ENCODE peak calls at places on chromosomes 2 and 18, in four cellular contexts. R is HFF-Myc, B is H9, A is MM.1S. O is an unnamed sample.

GRCh38 chr2:150695441-150696135 is 208.1 kb upstream of the RND3 start:
- DNase-seq in R (no peak), A (no peak), B (no peak), O (no peak)

GRCh38 chr2:168997113-168997512 is 34.0 kb downstream of the ABCB11 start:
- DNase-seq in R (no peak), B (no peak), A (no peak), O (no peak)

GRCh38 chr18:10518595-10519273 is 7.1 kb upstream of the NAPG start:
- DNase-seq in A (no peak), R (no peak), B (no peak), O (no peak)

GRCh38 chr2:182611009-182611408 is 105.0 kb upstream of the DNAJC10 start:
- DNase-seq in A (no peak), B (peak), R (no peak), O (no peak)

GRCh38 chr2:216090369-216090786 is 8.7 kb downstream of the TMEM169 start:
- DNase-seq in R (no peak), B (no peak), A (peak), O (no peak)

GRCh38 chr2:172906401-172906811 is 169.2 kb upstream of the MAP3K20 start:
- DNase-seq in A (no peak), R (no peak), B (no peak), O (no peak)

GRCh38 chr18:4636957-4637356 is 181.8 kb upstream of the DLGAP1 start:
- DNase-seq in A (no peak), B (no peak), R (no peak), O (no peak)

GRCh38 chr18:76493213-76494107 is 1.6 kb downstream of the ZNF516 start:
- DNase-seq in A (peak), B (peak), R (no peak), O (peak)

GRCh38 chr2:56015631-56016251 is 92.2 kb upstream of the EFEMP1 start:
- DNase-seq in B (no peak), R (no peak), A (no peak), O (no peak)

GRCh38 chr2:183162362-183162761 is 38.1 kb downstream of the NUP35 start:
- DNase-seq in A (no peak), R (no peak), B (no peak), O (peak)

GRCh38 chr2:205408690-205409089 is 273.6 kb upstream of the NRP2 start:
- DNase-seq in R (no peak), A (no peak), B (no peak), O (no peak)

GRCh38 chr2:83081835-83082522 is 1377.1 kb downstream of the SUCLG1 start:
- DNase-seq in B (no peak), R (peak), A (no peak), O (peak)

GRCh38 chr18:42245137-42245536 is 290.1 kb downstream of the PIK3C3 start:
- DNase-seq in B (no peak), A (no peak), R (no peak), O (no peak)

GRCh38 chr2:199136241-199136640 is 321.5 kb downstream of the SATB2 start:
- DNase-seq in B (no peak), R (no peak), A (no peak), O (no peak)

GRCh38 chr18:37297106-37297505 is 268.5 kb downstream of the CELF4 start:
- DNase-seq in A (no peak), R (no peak), B (no peak), O (no peak)

GRCh38 chr2:12728221-12728777 is 11.6 kb downstream of the TRIB2 start:
- DNase-seq in B (no peak), A (peak), R (no peak), O (no peak)

GRCh38 chr2:50951416-50951815 is 80.5 kb downstream of the NRXN1 start:
- DNase-seq in A (no peak), R (no peak), B (no peak), O (peak)

GRCh38 chr2:214593723-214594122 is 182.9 kb downstream of the VWC2L start:
- DNase-seq in R (no peak), A (no peak), B (peak), O (no peak)

GRCh38 chr2:191691016-191691725 is 13.2 kb downstream of the NABP1 start:
- DNase-seq in B (no peak), A (peak), R (peak), O (peak)

GRCh38 chr2:49005261-49005660 is 149.1 kb downstream of the FSHR start:
- DNase-seq in R (no peak), B (no peak), A (no peak), O (no peak)

GRCh38 chr2:7510353-7510752 is 593.1 kb downstream of the RNF144A start:
- DNase-seq in R (no peak), A (no peak), B (no peak), O (no peak)

GRCh38 chr18:79953921-79954651 is 2.6 kb upstream of the SLC66A2 start:
- DNase-seq in R (no peak), B (no peak), A (no peak), O (no peak)

GRCh38 chr18:33440011-33440383 is 524 bp downstream of the CCDC178 start:
- DNase-seq in A (no peak), R (peak), B (peak), O (no peak)

GRCh38 chr2:129400825-129401224 is 578.6 kb upstream of the RAB6C start:
- DNase-seq in R (no peak), B (no peak), A (no peak), O (no peak)

GRCh38 chr2:75277111-75277510 is 77.8 kb upstream of the TACR1 start:
- DNase-seq in A (no peak), B (no peak), R (no peak), O (peak)

GRCh38 chr2:23077599-23077998 is 307.4 kb upstream of the KLHL29 start:
- DNase-seq in R (no peak), A (no peak), B (no peak), O (peak)

GRCh38 chr2:18630101-18630500 is 40.7 kb upstream of the NT5C1B start:
- DNase-seq in B (no peak), R (peak), A (no peak), O (peak)

GRCh38 chr18:40529478-40529877 is 1425.6 kb upstream of the PIK3C3 start:
- DNase-seq in R (no peak), B (no peak), A (peak), O (peak)

GRCh38 chr2:219060821-219061791 is at the start of gene IHH:
- DNase-seq in A (no peak), B (peak), R (no peak), O (no peak)

GRCh38 chr2:174259981-174260380 is 11.6 kb upstream of the OLA1 start:
- DNase-seq in B (no peak), R (peak), A (no peak), O (peak)

GRCh38 chr2:74498500-74499268 is 719 bp downstream of the LBX2 start:
- DNase-seq in A (no peak), R (no peak), B (peak), O (no peak)

GRCh38 chr2:118858485-118859156 is 11.2 kb upstream of the EN1 start:
- DNase-seq in B (peak), A (no peak), R (no peak), O (no peak)

GRCh38 chr2:11158916-11159573 is 3.8 kb downstream of the SLC66A3 start:
- DNase-seq in B (no peak), R (no peak), A (no peak), O (no peak)

GRCh38 chr2:235263205-235264120 is 230.4 kb upstream of the AGAP1 start:
- DNase-seq in R (peak), B (peak), A (no peak), O (peak)

GRCh38 chr2:121480826-121481225 is 49.9 kb upstream of the RNU4ATAC start:
- DNase-seq in B (no peak), A (no peak), R (no peak), O (peak)

GRCh38 chr2:215784371-215784783 is 229.0 kb downstream of the MREG start:
- DNase-seq in A (no peak), B (no peak), R (peak), O (no peak)

DNA sequence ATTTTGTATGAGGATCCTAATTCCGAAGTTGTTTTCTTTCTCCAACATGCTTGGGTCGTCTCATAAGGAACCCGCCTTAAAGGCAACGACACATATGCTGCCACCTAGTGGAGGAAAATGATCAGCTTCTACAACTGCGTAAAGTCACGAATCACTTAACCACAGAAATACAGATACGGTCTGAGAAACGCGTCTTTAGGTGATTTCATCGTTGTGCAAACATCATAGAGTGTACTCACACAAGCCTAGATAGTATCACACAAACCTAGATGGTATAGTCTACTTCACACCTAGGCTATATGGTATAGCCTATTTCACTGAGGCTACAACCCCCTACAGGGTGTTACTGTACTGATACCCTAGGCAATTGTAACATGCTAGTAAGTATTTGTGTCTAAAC is 13.1 kb downstream of the GNLY start:
- DNase-seq in B (peak), A (peak), R (peak), O (peak)
- TF ChIP-seq CTCF in B (peak), A (peak), R (peak), O (peak)

GRCh38 chr18:26406854-26407517 is 141.4 kb downstream of the KCTD1 start:
- DNase-seq in R (no peak), B (no peak), A (no peak), O (peak)

GRCh38 chr18:26406294-26406693 is 142.1 kb downstream of the KCTD1 start:
- DNase-seq in B (no peak), A (no peak), R (no peak), O (no peak)

GRCh38 chr18:26403451-26403850 is 144.9 kb downstream of the KCTD1 start:
- DNase-seq in B (no peak), A (no peak), R (no peak), O (no peak)

GRCh38 chr18:26407721-26408601 is 140.4 kb downstream of the KCTD1 start:
- DNase-seq in A (no peak), R (no peak), B (no peak), O (peak)

GRCh38 chr18:26405190-26405781 is 143.1 kb downstream of the KCTD1 start:
- DNase-seq in A (peak), B (peak), R (no peak), O (peak)
- TF ChIP-seq CTCF in A (peak), B (peak), R (peak), O (peak)

GRCh38 chr2:66095820-66096219 is 339.1 kb upstream of the MEIS1 start:
- DNase-seq in A (no peak), R (no peak), B (peak), O (peak)
- TF ChIP-seq CTCF in A (no peak), R (no peak), B (peak), O (no peak)

GRCh38 chr18:36296591-36297418 is 708 bp upstream of the FHOD3 start:
- DNase-seq in R (peak), B (peak), A (peak), O (peak)
- TF ChIP-seq CTCF in R (peak), B (peak), A (peak), O (peak)

GRCh38 chr2:34652636-34653035 is 1053.5 kb upstream of the FAM98A start:
- DNase-seq in A (peak), R (peak), B (no peak), O (peak)

GRCh38 chr2:34656632-34657031 is 1057.5 kb upstream of the FAM98A start:
- DNase-seq in R (no peak), A (no peak), B (no peak), O (no peak)
- TF ChIP-seq CTCF in R (no peak), A (no peak), B (no peak), O (no peak)

DNA sequence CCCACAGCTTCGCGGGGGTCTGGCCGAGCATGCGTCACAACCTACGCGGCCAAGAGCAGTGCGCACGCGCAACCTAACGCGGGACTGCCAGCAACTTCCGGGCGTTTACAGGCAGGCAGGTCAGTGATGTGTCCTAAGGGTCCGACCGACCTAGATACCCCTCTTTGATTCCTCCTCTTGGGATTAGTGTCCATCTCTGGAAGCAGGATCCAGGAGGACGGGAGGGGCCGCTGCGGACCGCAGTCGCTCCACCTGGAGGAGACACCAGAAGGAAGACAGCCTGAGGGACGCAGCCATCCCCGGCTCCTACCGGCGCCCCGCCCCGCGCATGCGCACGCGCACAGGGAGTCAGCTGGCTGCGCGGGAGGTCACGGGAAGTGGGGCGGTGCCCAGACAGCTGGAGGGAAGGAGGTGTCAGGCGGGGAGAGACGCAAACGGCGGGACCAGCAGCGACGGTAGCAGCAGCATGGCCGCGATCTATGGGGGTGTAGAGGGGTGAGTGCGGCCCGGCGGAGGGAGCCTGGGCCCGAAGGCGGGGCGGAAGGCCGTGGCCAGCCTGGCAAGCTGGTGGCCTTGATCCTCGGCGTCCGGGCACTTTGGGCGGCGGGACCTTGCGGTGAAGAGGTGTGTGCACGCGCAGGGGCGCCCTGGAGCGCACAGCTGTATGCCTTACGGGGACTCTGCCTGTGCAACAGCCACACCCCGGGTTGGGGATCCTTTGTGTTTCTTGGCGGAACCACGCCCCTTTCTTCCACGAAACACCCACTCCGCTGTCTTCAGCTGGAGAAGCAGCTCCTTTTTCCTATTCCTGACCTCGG is at the start of gene NAGK:
- DNase-seq in R (peak), B (peak), A (peak), O (peak)
- TF ChIP-seq CTCF in R (no peak), B (no peak), A (no peak), O (no peak)

DNA sequence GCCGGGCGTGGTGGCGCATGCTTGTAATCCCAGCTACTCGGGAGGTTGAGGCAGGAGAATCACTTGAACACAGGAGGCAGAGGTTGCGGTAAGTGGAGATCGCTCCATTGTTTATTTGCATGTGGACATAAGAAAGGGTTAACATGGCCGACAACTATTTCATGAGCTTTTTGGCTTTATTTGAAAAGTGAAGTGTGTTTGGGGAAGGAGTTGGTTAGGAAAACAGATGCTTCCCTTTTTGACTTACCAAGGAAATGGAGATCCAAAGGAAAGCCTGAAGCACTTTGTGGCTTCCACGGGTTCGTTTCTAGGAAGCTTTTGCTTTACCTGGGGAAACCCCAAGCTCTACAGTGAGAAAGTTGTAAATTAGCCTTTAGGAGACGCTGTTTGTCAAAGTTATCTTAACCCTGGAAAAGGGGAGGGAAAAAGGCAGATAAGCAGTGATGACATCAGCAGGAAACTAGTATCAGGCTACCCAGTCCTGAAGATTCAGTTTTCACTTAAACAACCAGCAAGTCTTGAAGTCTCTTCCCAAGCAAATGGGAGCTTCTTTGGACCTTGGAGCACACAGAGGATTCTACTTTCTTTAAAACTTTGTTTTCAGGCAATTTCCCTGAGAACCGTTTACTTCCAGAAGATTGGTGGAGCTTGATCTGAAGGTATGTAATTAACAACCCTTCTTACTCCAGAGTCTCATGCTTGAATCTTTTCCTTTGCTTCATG is at the start of gene CASP10:
- DNase-seq in A (peak), R (peak), B (peak), O (peak)
- TF ChIP-seq CTCF in A (peak), R (peak), B (peak), O (no peak)

DNA sequence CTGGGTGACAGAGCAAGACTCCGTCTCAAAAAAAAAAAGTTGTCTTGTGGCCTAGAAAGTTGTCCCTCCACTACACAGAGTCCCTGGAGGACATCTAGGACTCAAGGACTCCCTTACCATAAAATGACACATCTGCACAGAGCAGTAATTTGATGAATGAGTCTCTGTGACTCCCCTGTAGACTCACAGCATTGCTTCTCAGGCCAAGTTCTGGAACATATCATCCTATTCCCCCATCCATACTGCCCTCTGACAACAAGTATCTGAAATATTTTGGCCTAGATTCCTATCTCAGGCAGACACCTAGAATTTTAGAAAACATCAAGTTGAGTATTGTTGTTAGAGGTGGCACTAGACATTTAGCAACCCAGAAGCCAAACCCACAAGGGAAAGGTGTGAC is 97.8 kb upstream of the ATP8B1 start:
- DNase-seq in R (no peak), A (no peak), B (no peak), O (no peak)
- TF ChIP-seq CTCF in R (no peak), A (no peak), B (no peak), O (no peak)

GRCh38 chr18:74082476-74083070 is 65.1 kb downstream of the FBXO15 start:
- DNase-seq in A (peak), B (peak), R (no peak), O (peak)
- TF ChIP-seq CTCF in A (peak), B (peak), R (peak), O (peak)